ENCODE peak calls at places on chromosomes 16 and 17, in nine cellular contexts. T is posterior vena cava, Y is NCI-H1930, K is HL-60, U is NCI-H1092, S is NAMALWA, G is Daoy, D is skeletal muscle cell, P is smooth muscle cell of the brain vasculature. Z is an unnamed sample.
A peak's percentile ranks its signal among the peaks of the same experiment; 100 is the strongest.

GRCh38 chr17:14311979-14312378 is 11.1 kb downstream of the HS3ST3B1 start:
- DNase-seq in T (no peak), K (peak; percentile 1), Y (no peak), U (no peak), G (no peak), P (no peak), D (no peak), S (no peak), Z (no peak)

GRCh38 chr17:3669548-3669947 is 936 bp downstream of the EMC6 start:
- DNase-seq in D (no peak), Y (no peak), S (no peak), P (no peak), U (no peak), T (no peak), K (no peak), G (no peak), Z (no peak)

GRCh38 chr16:85227262-85227923 is 115.1 kb upstream of the CIBAR2 start:
- DNase-seq in P (no peak), T (no peak), U (no peak), G (peak; percentile 84), Y (no peak), D (no peak), K (no peak), S (peak; percentile 94), Z (peak; percentile 90)

GRCh38 chr16:48810803-48811453 is 200.9 kb upstream of the N4BP1 start:
- DNase-seq in T (no peak), K (no peak), D (no peak), S (no peak), P (no peak), Y (no peak), U (no peak), G (no peak), Z (no peak)

GRCh38 chr17:83062011-83062817 is 17.2 kb upstream of the METRNL start:
- DNase-seq in S (no peak), D (no peak), U (no peak), Y (no peak), G (no peak), T (peak; percentile 79), P (no peak), K (no peak), Z (no peak)

GRCh38 chr16:55913717-55914116 is 38.5 kb upstream of the CES5A start:
- DNase-seq in T (no peak), P (no peak), U (no peak), G (no peak), K (no peak), D (no peak), S (no peak), Y (no peak), Z (no peak)

GRCh38 chr16:6682142-6682811 is 650.4 kb upstream of the RBFOX1 start:
- DNase-seq in S (peak; percentile 54), T (no peak), G (peak; percentile 34), D (no peak), Y (peak; percentile 20), U (no peak), K (peak; percentile 33), P (no peak), Z (peak; percentile 42)

GRCh38 chr17:19022128-19022527 is 17.6 kb upstream of the FAM83G start:
- DNase-seq in P (no peak), Y (no peak), K (no peak), S (no peak), D (no peak), U (no peak), T (peak; percentile 49), G (no peak), Z (no peak)

GRCh38 chr17:79761894-79762570 is 15.9 kb upstream of the CBX2 start:
- DNase-seq in K (no peak), S (no peak), P (no peak), Y (no peak), U (no peak), G (no peak), D (no peak), T (peak; percentile 70), Z (no peak)

GRCh38 chr17:38914741-38915638 is 10.4 kb upstream of the LASP1NB start:
- DNase-seq in U (no peak), T (no peak), G (no peak), D (no peak), P (no peak), S (no peak), Y (no peak), K (no peak), Z (no peak)

GRCh38 chr17:6045621-6046357 is 24.4 kb upstream of the WSCD1 start:
- DNase-seq in U (no peak), K (no peak), P (no peak), T (no peak), D (no peak), Y (no peak), S (no peak), G (no peak), Z (no peak)

GRCh38 chr17:17702821-17703607 is 21.8 kb downstream of the RAI1 start:
- DNase-seq in T (no peak), D (no peak), S (no peak), Y (no peak), G (no peak), P (no peak), K (no peak), U (no peak), Z (no peak)

GRCh38 chr17:64336760-64337413 is 53.8 kb downstream of the PECAM1 start:
- DNase-seq in D (no peak), K (no peak), P (no peak), Y (no peak), G (no peak), U (no peak), T (no peak), S (no peak), Z (no peak)

GRCh38 chr16:30748634-30749445 is 615 bp downstream of the PHKG2 start:
- DNase-seq in G (peak; percentile 40), S (peak; percentile 26), Y (no peak), T (peak; percentile 89), U (no peak), D (peak; percentile 7), P (no peak), K (peak; percentile 28), Z (peak; percentile 53)

GRCh38 chr16:28012031-28012445 is 51.5 kb downstream of the GSG1L start:
- DNase-seq in G (peak; percentile 30), K (no peak), D (peak; percentile 60), P (peak; percentile 12), U (no peak), S (no peak), T (peak; percentile 12), Y (no peak), Z (peak; percentile 92)